ENCODE peak calls at places on chromosomes 7 and 10, in nine cellular contexts. R, D, U, Q, C, S, A, B and X are unnamed samples.

GRCh38 chr7:13988011-13988410 is 1.5 kb downstream of the ETV1 start:
- DNase-seq in R (no peak), D (no peak), U (peak; percentile 38), Q (no peak), C (no peak), S (no peak), A (no peak), B (peak; percentile 90), X (no peak)

GRCh38 chr7:1961776-1962276 is 270.9 kb downstream of the MAD1L1 start:
- DNase-seq in R (peak; percentile 37), D (no peak), U (no peak), Q (no peak), C (no peak), S (no peak), A (no peak), B (peak; percentile 98), X (no peak)

GRCh38 chr10:50545846-50546245 is 77.9 kb downstream of the SGMS1 start:
- DNase-seq in R (no peak), D (no peak), U (no peak), Q (no peak), C (no peak), S (no peak), A (no peak), B (peak; percentile 44), X (no peak)

GRCh38 chr7:130277763-130278643 is 11.3 kb downstream of the CPA2 start:
- DNase-seq in R (no peak), D (peak; percentile 41), U (peak; percentile 74), Q (peak; percentile 38), C (peak; percentile 87), S (peak; percentile 42), A (peak; percentile 59), B (peak; percentile 70), X (peak; percentile 76)

GRCh38 chr7:30708983-30709382 is 26.7 kb upstream of the CRHR2 start:
- DNase-seq in R (no peak), D (peak; percentile 64), U (no peak), Q (peak; percentile 60), C (no peak), S (no peak), A (no peak), B (no peak), X (no peak)

GRCh38 chr7:105934577-105935185 is 28.4 kb upstream of the CDHR3 start:
- DNase-seq in R (no peak), D (no peak), U (peak; percentile 53), Q (no peak), C (peak; percentile 79), S (no peak), A (peak; percentile 26), B (peak; percentile 6), X (peak; percentile 77)

GRCh38 chr7:147759327-147759943 is 831.1 kb upstream of the C7orf33 start:
- DNase-seq in R (no peak), D (no peak), U (no peak), Q (no peak), C (no peak), S (no peak), A (no peak), B (no peak), X (no peak)

GRCh38 chr7:131123991-131124629 is 203.6 kb upstream of the MKLN1 start:
- DNase-seq in R (no peak), D (no peak), U (no peak), Q (no peak), C (no peak), S (no peak), A (no peak), B (no peak), X (no peak)

GRCh38 chr10:87675396-87676376 is 16.0 kb downstream of the PAPSS2 start:
- DNase-seq in R (no peak), D (no peak), U (no peak), Q (no peak), C (no peak), S (no peak), A (no peak), B (peak; percentile 97), X (no peak)

GRCh38 chr10:96636546-96636945 is 49.7 kb upstream of the TM9SF3 start:
- DNase-seq in R (no peak), D (no peak), U (no peak), Q (no peak), C (no peak), S (no peak), A (no peak), B (peak; percentile 49), X (no peak)

GRCh38 chr10:48305905-48306264 is 592 bp upstream of the MAPK8 start:
- DNase-seq in R (no peak), D (no peak), U (no peak), Q (no peak), C (no peak), S (no peak), A (no peak), B (no peak), X (no peak)

GRCh38 chr7:155274956-155275355 is 22.7 kb upstream of the INSIG1 start:
- DNase-seq in R (no peak), D (no peak), U (no peak), Q (no peak), C (no peak), S (no peak), A (no peak), B (no peak), X (no peak)

GRCh38 chr10:33723181-33723580 is 388.7 kb upstream of the NRP1 start:
- DNase-seq in R (no peak), D (no peak), U (no peak), Q (no peak), C (no peak), S (no peak), A (no peak), B (no peak), X (no peak)

GRCh38 chr10:77081411-77082010 is 556.1 kb downstream of the KCNMA1 start:
- DNase-seq in R (no peak), D (no peak), U (no peak), Q (no peak), C (peak; percentile 49), S (no peak), A (no peak), B (no peak), X (no peak)

GRCh38 chr10:23994459-23995046 is 214.4 kb upstream of the KIAA1217 start:
- DNase-seq in R (no peak), D (peak; percentile 33), U (peak; percentile 69), Q (peak; percentile 24), C (peak; percentile 92), S (peak; percentile 67), A (peak; percentile 64), B (peak; percentile 40), X (peak; percentile 73)

GRCh38 chr7:47444376-47445098 is 137.4 kb downstream of the TNS3 start:
- DNase-seq in R (no peak), D (no peak), U (no peak), Q (no peak), C (no peak), S (no peak), A (no peak), B (no peak), X (peak; percentile 49)

GRCh38 chr10:63206997-63207952 is 74.1 kb downstream of the NRBF2 start:
- DNase-seq in R (no peak), D (no peak), U (no peak), Q (no peak), C (no peak), S (peak; percentile 29), A (peak; percentile 46), B (peak; percentile 90), X (peak; percentile 41)
- H3K27ac ChIP-seq in R (no peak overlapping the region), D (peak overlapping the region; percentile 17), U (peak overlapping the region; percentile 70), Q (peak overlapping the region; percentile 72), C (peak overlapping the region; percentile 11), S (peak overlapping the region; percentile 57), A (peak overlapping the region; percentile 44), B (peak overlapping the region; percentile 70), X (no peak overlapping the region)

GRCh38 chr7:132395375-132395774 is 180.9 kb downstream of the PLXNA4 start:
- DNase-seq in R (no peak), D (no peak), U (no peak), Q (no peak), C (no peak), S (no peak), A (no peak), B (no peak), X (no peak)

GRCh38 chr7:132390705-132391104 is 185.6 kb downstream of the PLXNA4 start:
- DNase-seq in R (no peak), D (no peak), U (no peak), Q (no peak), C (no peak), S (no peak), A (no peak), B (peak; percentile 94), X (no peak)

GRCh38 chr7:132393789-132394261 is 182.4 kb downstream of the PLXNA4 start:
- DNase-seq in R (no peak), D (peak; percentile 58), U (no peak), Q (peak; percentile 53), C (no peak), S (no peak), A (peak; percentile 66), B (peak; percentile 54), X (peak; percentile 48)

GRCh38 chr7:132394283-132395003 is 181.8 kb downstream of the PLXNA4 start:
- DNase-seq in R (peak; percentile 5), D (no peak), U (no peak), Q (no peak), C (peak; percentile 61), S (no peak), A (no peak), B (no peak), X (no peak)

GRCh38 chr7:132392713-132393112 is 183.6 kb downstream of the PLXNA4 start:
- DNase-seq in R (no peak), D (no peak), U (no peak), Q (no peak), C (no peak), S (no peak), A (no peak), B (no peak), X (no peak)
- H3K4me3 ChIP-seq in R (no peak overlapping the region), D (no peak overlapping the region), U (no peak overlapping the region), Q (no peak overlapping the region), C (no peak overlapping the region), S (no peak overlapping the region), A (no peak overlapping the region), B (no peak overlapping the region), X (no peak overlapping the region)

GRCh38 chr7:20797174-20798080 is 10.7 kb upstream of the SP8 start:
- DNase-seq in R (no peak), D (peak; percentile 21), U (peak; percentile 27), Q (no peak), C (peak; percentile 89), S (peak; percentile 38), A (no peak), B (no peak), X (no peak)
- H3K27me3 ChIP-seq in R (peaks cover 35% of the 10 kb centered on the region), D (peaks cover 84% of the 10 kb centered on the region), U (peaks cover 41% of the 10 kb centered on the region), Q (peaks cover 91% of the 10 kb centered on the region), C (peaks cover 74% of the 10 kb centered on the region), S (peaks cover 72% of the 10 kb centered on the region), A (no peaks in the 10 kb centered on the region), B (peaks cover 31% of the 10 kb centered on the region), X (no peaks in the 10 kb centered on the region)

GRCh38 chr7:56092789-56093531 is at the start of gene PHKG1:
- DNase-seq in R (no peak), D (peak; percentile 87), U (no peak), Q (peak; percentile 89), C (peak; percentile 80), S (peak; percentile 61), A (peak; percentile 87), B (peak; percentile 80), X (peak; percentile 89)
- H3K27ac ChIP-seq in R (no peak within 1 kb of the TSS), D (peak within 1 kb of the TSS; percentile 86), U (no peak within 1 kb of the TSS), Q (peak within 1 kb of the TSS; percentile 85), C (no peak within 1 kb of the TSS), S (no peak within 1 kb of the TSS), A (peak within 1 kb of the TSS; percentile 26), B (peak within 1 kb of the TSS; percentile 13), X (no peak within 1 kb of the TSS)

GRCh38 chr7:92304406-92304893 is 58.7 kb downstream of the ANKIB1 start:
- DNase-seq in R (no peak), D (no peak), U (no peak), Q (no peak), C (no peak), S (no peak), A (no peak), B (no peak), X (no peak)
- H3K4me3 ChIP-seq in R (no peak overlapping the region), D (no peak overlapping the region), U (no peak overlapping the region), Q (no peak overlapping the region), C (no peak overlapping the region), S (no peak overlapping the region), A (no peak overlapping the region), B (no peak overlapping the region), X (no peak overlapping the region)